ENCODE peak calls at places on chromosomes 13 and 19, in nine cellular contexts. One of them, this sample, is unnamed. For H3K9me3, the result is how much of the 10 kb centered on the place peaks cover.

GRCh38 chr19:18603255-18603957 is 3.2 kb downstream of the CRLF1 start:
- DNase-seq in cardiac muscle cell: no peak
- DNase-seq in AG04450: no peak
- DNase-seq in body of pancreas: no peak
- DNase-seq in ovary: no peak
- DNase-seq in psoas muscle: peak
- DNase-seq in K562: peak
- DNase-seq in uterus: no peak
- DNase-seq in heart right ventricle: no peak
- DNase-seq in this sample: no peak

GRCh38 chr13:35499131-35500051 is 22.9 kb upstream of the MAB21L1 start:
- DNase-seq in AG04450: no peak
- DNase-seq in K562: no peak
- DNase-seq in psoas muscle: no peak
- DNase-seq in uterus: no peak
- DNase-seq in body of pancreas: no peak
- DNase-seq in ovary: no peak
- DNase-seq in heart right ventricle: no peak
- DNase-seq in cardiac muscle cell: peak
- DNase-seq in this sample: no peak

GRCh38 chr19:46221981-46222610 is 7.4 kb upstream of the IGFL1 start:
- DNase-seq in AG04450: no peak
- DNase-seq in K562: no peak
- DNase-seq in heart right ventricle: peak
- DNase-seq in cardiac muscle cell: peak
- DNase-seq in body of pancreas: peak
- DNase-seq in ovary: peak
- DNase-seq in uterus: peak
- DNase-seq in psoas muscle: peak
- DNase-seq in this sample: peak

GRCh38 chr13:31970237-31970930 is 61.2 kb upstream of the FRY start:
- DNase-seq in ovary: no peak
- DNase-seq in K562: no peak
- DNase-seq in uterus: no peak
- DNase-seq in heart right ventricle: no peak
- DNase-seq in psoas muscle: no peak
- DNase-seq in cardiac muscle cell: no peak
- DNase-seq in AG04450: peak
- DNase-seq in body of pancreas: no peak
- DNase-seq in this sample: no peak

GRCh38 chr13:110455444-110455843 is 106.1 kb downstream of the RAB20 start:
- DNase-seq in ovary: no peak
- DNase-seq in psoas muscle: no peak
- DNase-seq in uterus: no peak
- DNase-seq in AG04450: no peak
- DNase-seq in body of pancreas: no peak
- DNase-seq in cardiac muscle cell: no peak
- DNase-seq in K562: no peak
- DNase-seq in heart right ventricle: no peak
- DNase-seq in this sample: no peak

GRCh38 chr19:8194528-8195275 is 14.5 kb upstream of the CERS4 start:
- DNase-seq in cardiac muscle cell: no peak
- DNase-seq in ovary: no peak
- DNase-seq in heart right ventricle: no peak
- DNase-seq in AG04450: no peak
- DNase-seq in psoas muscle: no peak
- DNase-seq in body of pancreas: no peak
- DNase-seq in K562: peak
- DNase-seq in uterus: no peak
- DNase-seq in this sample: no peak

GRCh38 chr19:39679056-39679790 is 23.5 kb downstream of the LGALS16 start:
- DNase-seq in ovary: no peak
- DNase-seq in psoas muscle: peak
- DNase-seq in uterus: no peak
- DNase-seq in cardiac muscle cell: no peak
- DNase-seq in AG04450: no peak
- DNase-seq in body of pancreas: no peak
- DNase-seq in K562: no peak
- DNase-seq in heart right ventricle: peak
- DNase-seq in this sample: no peak

GRCh38 chr13:112956516-112957294 is 12.3 kb upstream of the MCF2L start:
- DNase-seq in cardiac muscle cell: no peak
- DNase-seq in heart right ventricle: no peak
- DNase-seq in uterus: no peak
- DNase-seq in psoas muscle: no peak
- DNase-seq in K562: no peak
- DNase-seq in body of pancreas: no peak
- DNase-seq in AG04450: no peak
- DNase-seq in ovary: peak
- DNase-seq in this sample: no peak

GRCh38 chr13:30832845-30833332 is 73.2 kb upstream of the MEDAG start:
- DNase-seq in heart right ventricle: no peak
- DNase-seq in AG04450: no peak
- DNase-seq in K562: peak
- DNase-seq in uterus: peak
- DNase-seq in cardiac muscle cell: peak
- DNase-seq in ovary: no peak
- DNase-seq in psoas muscle: peak
- DNase-seq in body of pancreas: peak
- DNase-seq in this sample: peak

GRCh38 chr19:1133471-1133929 is 29.7 kb downstream of the GPX4 start:
- DNase-seq in heart right ventricle: no peak
- DNase-seq in K562: peak
- DNase-seq in ovary: no peak
- DNase-seq in uterus: no peak
- DNase-seq in cardiac muscle cell: no peak
- DNase-seq in psoas muscle: no peak
- DNase-seq in AG04450: no peak
- DNase-seq in body of pancreas: no peak
- DNase-seq in this sample: no peak

GRCh38 chr13:35716644-35717170 is 240.2 kb upstream of the MAB21L1 start:
- DNase-seq in body of pancreas: no peak
- DNase-seq in cardiac muscle cell: no peak
- DNase-seq in ovary: no peak
- DNase-seq in K562: no peak
- DNase-seq in uterus: no peak
- DNase-seq in heart right ventricle: no peak
- DNase-seq in AG04450: no peak
- DNase-seq in psoas muscle: no peak
- DNase-seq in this sample: no peak

GRCh38 chr13:40779796-40780285 is 8.9 kb upstream of the MRPS31 start:
- DNase-seq in cardiac muscle cell: no peak
- DNase-seq in uterus: no peak
- DNase-seq in AG04450: no peak
- DNase-seq in heart right ventricle: no peak
- DNase-seq in K562: no peak
- DNase-seq in ovary: no peak
- DNase-seq in body of pancreas: no peak
- DNase-seq in psoas muscle: no peak
- DNase-seq in this sample: no peak

GRCh38 chr13:110138009-110138699 is 168.8 kb downstream of the COL4A1 start:
- DNase-seq in heart right ventricle: peak
- DNase-seq in AG04450: no peak
- DNase-seq in ovary: peak
- DNase-seq in uterus: peak
- DNase-seq in body of pancreas: peak
- DNase-seq in cardiac muscle cell: peak
- DNase-seq in psoas muscle: peak
- DNase-seq in K562: peak
- DNase-seq in this sample: peak

GRCh38 chr13:85538957-85539356 is 260.3 kb downstream of the SLITRK6 start:
- DNase-seq in psoas muscle: no peak
- DNase-seq in ovary: no peak
- DNase-seq in K562: no peak
- DNase-seq in uterus: no peak
- DNase-seq in heart right ventricle: no peak
- DNase-seq in AG04450: no peak
- DNase-seq in body of pancreas: no peak
- DNase-seq in cardiac muscle cell: no peak
- DNase-seq in this sample: no peak

GRCh38 chr19:35792312-35792711 is 16.9 kb downstream of the ARHGAP33 start:
- DNase-seq in body of pancreas: no peak
- DNase-seq in ovary: no peak
- DNase-seq in uterus: no peak
- DNase-seq in psoas muscle: no peak
- DNase-seq in AG04450: no peak
- DNase-seq in cardiac muscle cell: no peak
- DNase-seq in heart right ventricle: no peak
- DNase-seq in K562: no peak
- DNase-seq in this sample: no peak
- H3K9me3 ChIP-seq in body of pancreas: under half
- H3K9me3 ChIP-seq in ovary: under half
- H3K9me3 ChIP-seq in uterus: under half
- H3K9me3 ChIP-seq in psoas muscle: under half
- H3K9me3 ChIP-seq in AG04450: under half
- H3K9me3 ChIP-seq in cardiac muscle cell: under half
- H3K9me3 ChIP-seq in heart right ventricle: under half
- H3K9me3 ChIP-seq in K562: under half
- H3K9me3 ChIP-seq in this sample: under half

GRCh38 chr13:33817513-33817842 is 471 bp upstream of the RFC3 start:
- DNase-seq in cardiac muscle cell: no peak
- DNase-seq in ovary: no peak
- DNase-seq in K562: no peak
- DNase-seq in heart right ventricle: no peak
- DNase-seq in uterus: no peak
- DNase-seq in AG04450: no peak
- DNase-seq in psoas muscle: no peak
- DNase-seq in body of pancreas: no peak
- DNase-seq in this sample: no peak
- H3K4me3 ChIP-seq in cardiac muscle cell: peak
- H3K4me3 ChIP-seq in ovary: peak
- H3K4me3 ChIP-seq in K562: peak
- H3K4me3 ChIP-seq in heart right ventricle: peak
- H3K4me3 ChIP-seq in uterus: peak
- H3K4me3 ChIP-seq in AG04450: peak
- H3K4me3 ChIP-seq in psoas muscle: peak
- H3K4me3 ChIP-seq in body of pancreas: peak
- H3K4me3 ChIP-seq in this sample: peak

DNA sequence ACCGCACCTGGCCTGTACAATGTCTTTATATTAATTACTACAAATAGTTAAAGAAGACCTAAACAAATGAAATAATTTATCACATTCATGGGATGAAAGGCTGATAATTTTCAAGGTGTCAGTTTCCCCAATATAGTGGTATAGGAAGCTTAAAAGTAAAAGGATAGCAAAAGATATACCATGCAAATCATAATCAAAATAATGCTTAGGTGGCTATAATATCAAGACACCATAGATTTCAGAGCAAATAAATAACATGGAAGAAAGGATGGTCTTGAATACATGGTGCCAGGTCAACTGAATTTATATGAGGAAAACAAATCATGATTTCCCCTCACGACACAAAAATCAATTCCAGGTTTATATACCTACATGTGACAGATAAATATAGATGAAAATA is 4.8 kb downstream of the ZNF790 start:
- DNase-seq in K562: no peak
- DNase-seq in heart right ventricle: no peak
- DNase-seq in AG04450: no peak
- DNase-seq in ovary: no peak
- DNase-seq in body of pancreas: no peak
- DNase-seq in cardiac muscle cell: no peak
- DNase-seq in psoas muscle: no peak
- DNase-seq in uterus: no peak
- DNase-seq in this sample: no peak
- H3K9me3 ChIP-seq in K562: under half
- H3K9me3 ChIP-seq in heart right ventricle: under half
- H3K9me3 ChIP-seq in AG04450: half or more
- H3K9me3 ChIP-seq in ovary: under half
- H3K9me3 ChIP-seq in body of pancreas: under half
- H3K9me3 ChIP-seq in cardiac muscle cell: under half
- H3K9me3 ChIP-seq in psoas muscle: half or more
- H3K9me3 ChIP-seq in uterus: under half
- H3K9me3 ChIP-seq in this sample: half or more

DNA sequence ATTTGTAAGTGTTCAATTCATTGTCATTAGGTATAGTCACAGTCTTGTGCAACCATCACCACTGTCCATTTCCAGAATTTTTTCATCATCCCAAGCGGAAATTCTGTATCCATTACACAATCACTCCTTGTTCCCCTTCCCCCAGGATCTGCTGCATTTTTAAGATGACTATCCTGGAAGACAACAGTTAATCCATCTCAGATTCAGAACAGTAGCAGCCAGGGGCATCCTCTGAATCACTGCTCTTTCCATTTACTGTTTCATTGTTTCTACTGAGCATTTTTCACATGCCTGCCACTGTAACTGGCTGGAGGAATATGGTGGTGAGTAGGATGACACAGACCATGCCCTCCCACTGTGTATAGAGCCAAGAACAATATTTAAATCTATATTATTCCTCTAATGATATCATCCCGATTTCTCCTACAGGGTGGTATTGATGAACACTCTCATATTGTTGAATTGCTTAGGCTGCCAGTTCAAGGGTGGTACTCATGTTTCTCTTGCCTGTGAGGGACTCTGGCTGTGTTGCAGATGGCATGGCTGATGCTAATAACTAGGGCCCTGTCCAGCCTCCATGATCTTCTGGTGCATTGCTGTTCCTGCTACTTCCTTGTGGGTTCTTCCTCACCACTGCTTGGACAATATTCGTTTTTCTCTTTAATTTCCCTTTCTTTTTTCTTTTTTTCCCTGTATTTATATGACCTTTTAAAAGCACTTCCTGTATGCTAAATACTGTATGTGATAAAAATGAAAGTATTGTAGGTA is 59.0 kb downstream of the WDFY2 start:
- DNase-seq in cardiac muscle cell: no peak
- DNase-seq in uterus: no peak
- DNase-seq in heart right ventricle: no peak
- DNase-seq in K562: no peak
- DNase-seq in body of pancreas: no peak
- DNase-seq in psoas muscle: no peak
- DNase-seq in ovary: no peak
- DNase-seq in AG04450: peak
- DNase-seq in this sample: no peak
- H3K4me3 ChIP-seq in cardiac muscle cell: no peak
- H3K4me3 ChIP-seq in uterus: no peak
- H3K4me3 ChIP-seq in heart right ventricle: no peak
- H3K4me3 ChIP-seq in K562: no peak
- H3K4me3 ChIP-seq in body of pancreas: no peak
- H3K4me3 ChIP-seq in psoas muscle: no peak
- H3K4me3 ChIP-seq in ovary: no peak
- H3K4me3 ChIP-seq in AG04450: no peak
- H3K4me3 ChIP-seq in this sample: no peak

DNA sequence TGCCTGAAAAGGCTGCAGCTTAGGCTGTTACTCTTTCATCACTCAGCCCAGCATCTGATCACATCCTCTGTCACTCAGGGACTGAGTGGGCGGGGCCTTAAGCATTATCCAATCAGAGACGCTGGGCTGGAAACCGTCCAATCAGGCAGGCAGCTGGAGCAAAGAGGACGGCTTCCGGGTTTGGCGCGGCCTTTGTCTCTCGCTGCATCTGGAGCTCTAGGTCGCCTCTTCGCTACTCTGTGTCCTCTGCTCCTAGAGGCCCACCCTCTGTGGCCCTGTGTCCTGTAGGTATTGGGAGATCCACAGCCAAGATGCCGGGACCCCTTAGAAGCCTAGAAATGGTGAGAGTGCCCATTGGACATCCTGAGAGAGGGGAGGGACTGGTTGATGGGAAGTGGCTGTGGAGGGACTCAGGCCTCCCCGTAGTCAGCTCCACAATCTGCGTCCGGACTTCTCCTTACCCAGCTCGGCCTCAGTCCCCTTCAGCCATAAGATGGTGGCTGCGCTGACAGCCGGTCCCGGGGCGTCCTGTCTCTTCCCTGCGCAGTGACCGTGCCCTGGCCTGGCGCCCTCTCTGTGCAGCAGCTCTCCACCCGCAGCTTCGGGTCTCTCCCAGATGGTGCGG is at the start of gene ZNF486:
- DNase-seq in AG04450: peak
- DNase-seq in K562: peak
- DNase-seq in psoas muscle: peak
- DNase-seq in uterus: peak
- DNase-seq in body of pancreas: peak
- DNase-seq in ovary: peak
- DNase-seq in cardiac muscle cell: peak
- DNase-seq in heart right ventricle: peak
- DNase-seq in this sample: peak
- H3K9me3 ChIP-seq in AG04450: under half
- H3K9me3 ChIP-seq in K562: under half
- H3K9me3 ChIP-seq in psoas muscle: under half
- H3K9me3 ChIP-seq in uterus: under half
- H3K9me3 ChIP-seq in body of pancreas: under half
- H3K9me3 ChIP-seq in ovary: under half
- H3K9me3 ChIP-seq in cardiac muscle cell: under half
- H3K9me3 ChIP-seq in heart right ventricle: under half
- H3K9me3 ChIP-seq in this sample: under half

This sample was measured in left ventricle myocardium inferior.